ENCODE peak calls at places on chromosome 10, in six cellular contexts. X is H9, E is H1, R is trophoblast cell, Z is mesenchymal stem cell, M is IMR-90. I is an unnamed sample.

GRCh38 chr10:98489561-98490481 is 43.1 kb upstream of the HPS1 start:
- DNase-seq in X (no peak), E (no peak), R (peak), Z (no peak), M (no peak), I (no peak)

GRCh38 chr10:52729259-52730104 is 43.1 kb downstream of the MBL2 start:
- DNase-seq in X (no peak), E (no peak), R (no peak), Z (peak), M (peak), I (no peak)

GRCh38 chr10:34434119-34434594 is 380.9 kb downstream of the PARD3 start:
- DNase-seq in X (no peak), E (no peak), R (no peak), Z (peak), M (peak), I (no peak)

GRCh38 chr10:99534939-99535763 is 2.4 kb downstream of the NKX2-3 start:
- DNase-seq in X (peak), E (peak), R (peak), Z (peak), M (no peak), I (no peak)

GRCh38 chr10:35456784-35457183 is 120.5 kb downstream of the CCNY start:
- DNase-seq in X (no peak), E (no peak), R (no peak), Z (no peak), M (no peak), I (no peak)

GRCh38 chr10:69421611-69422308 is 5.0 kb upstream of the TACR2 start:
- DNase-seq in X (no peak), E (no peak), R (no peak), Z (peak), M (peak), I (no peak)

GRCh38 chr10:132963430-132963960 is 21.1 kb upstream of the CFAP46 start:
- DNase-seq in X (no peak), E (no peak), R (no peak), Z (no peak), M (no peak), I (no peak)

GRCh38 chr10:70909326-70909935 is 21.1 kb upstream of the PCBD1 start:
- DNase-seq in X (no peak), E (no peak), R (no peak), Z (no peak), M (no peak), I (no peak)

GRCh38 chr10:97538839-97539238 is 33.7 kb upstream of the ANKRD2 start:
- DNase-seq in X (no peak), E (no peak), R (no peak), Z (no peak), M (no peak), I (no peak)

GRCh38 chr10:60944159-60944909 is at the start of gene RHOBTB1:
- DNase-seq in X (peak), E (peak), R (peak), Z (peak), M (peak), I (peak)

GRCh38 chr10:83612050-83612449 is 527.3 kb upstream of the GHITM start:
- DNase-seq in X (no peak), E (no peak), R (no peak), Z (peak), M (peak), I (no peak)

GRCh38 chr10:19226025-19226424 is 177.4 kb downstream of the MALRD1 start:
- DNase-seq in X (no peak), E (no peak), R (no peak), Z (no peak), M (no peak), I (no peak)
- H3K14ac ChIP-seq in X (no peak), E (no peak), R (no peak), Z (no peak), M (no peak), I (no peak)

DNA sequence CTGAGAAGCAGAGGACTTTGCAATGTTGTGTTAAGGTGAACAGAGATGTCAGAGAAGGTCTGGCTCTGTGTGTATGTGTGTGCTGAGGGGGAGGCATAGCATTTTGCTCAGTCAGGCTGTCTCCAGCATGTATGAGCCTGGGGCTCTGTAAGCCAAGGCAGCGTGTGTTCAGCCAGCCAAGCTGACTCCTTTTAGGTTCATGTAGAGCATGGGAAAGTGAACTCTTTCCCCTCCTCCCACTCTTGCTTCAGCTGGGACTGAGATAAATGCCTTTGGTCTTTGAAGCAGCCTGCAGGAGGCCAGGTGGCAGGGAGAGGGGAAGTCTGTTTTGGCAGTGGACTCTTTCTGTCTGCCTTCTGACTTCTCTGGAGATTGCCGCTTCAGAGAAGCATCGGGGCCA is 3.8 kb downstream of the SFXN2 start:
- DNase-seq in X (peak), E (no peak), R (no peak), Z (peak), M (peak), I (no peak)
- H3K18ac ChIP-seq in X (no peak), E (peak), R (no peak), Z (peak), M (no peak), I (no peak)

DNA sequence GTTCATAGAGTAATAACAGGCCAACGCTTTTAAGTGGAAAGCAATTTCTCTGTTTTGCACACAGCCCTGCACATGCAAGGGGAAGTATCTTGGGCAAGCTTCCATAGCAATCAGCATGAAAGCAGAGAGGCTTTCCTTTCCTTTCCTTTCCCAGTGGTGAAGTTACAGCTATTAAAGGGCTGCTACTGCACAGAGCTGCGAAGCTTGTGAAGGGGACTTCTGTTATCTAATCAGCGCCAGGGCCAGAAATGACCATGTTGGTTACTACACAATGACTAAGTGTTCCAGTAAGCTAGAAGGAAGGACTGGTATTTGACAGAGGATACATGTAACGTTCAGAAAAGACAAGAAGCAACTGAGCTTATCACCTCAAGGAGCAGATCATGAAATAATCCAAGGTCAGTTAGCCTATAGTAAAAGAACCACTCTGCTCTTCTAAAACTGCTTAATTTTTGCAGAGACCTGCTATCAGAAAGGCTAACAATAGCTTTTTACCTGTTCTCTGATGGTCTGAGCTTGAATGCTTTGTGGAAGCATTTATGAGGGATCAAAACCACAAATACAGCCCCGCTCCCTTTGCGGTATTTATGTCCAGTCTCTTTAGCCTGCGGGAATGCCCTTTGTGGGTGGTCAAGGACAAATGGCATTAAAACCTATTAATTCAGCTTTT is 45.9 kb downstream of the SGMS1 start:
- DNase-seq in X (no peak), E (no peak), R (peak), Z (peak), M (peak), I (no peak)
- H3K14ac ChIP-seq in X (no peak), E (no peak), R (no peak), Z (no peak), M (peak), I (no peak)

GRCh38 chr10:44978570-44979280 is at the start of gene DEPP1:
- DNase-seq in X (peak), E (peak), R (peak), Z (peak), M (peak), I (no peak)
- H3K18ac ChIP-seq in X (peak), E (peak), R (peak), Z (peak), M (peak), I (peak)

DNA sequence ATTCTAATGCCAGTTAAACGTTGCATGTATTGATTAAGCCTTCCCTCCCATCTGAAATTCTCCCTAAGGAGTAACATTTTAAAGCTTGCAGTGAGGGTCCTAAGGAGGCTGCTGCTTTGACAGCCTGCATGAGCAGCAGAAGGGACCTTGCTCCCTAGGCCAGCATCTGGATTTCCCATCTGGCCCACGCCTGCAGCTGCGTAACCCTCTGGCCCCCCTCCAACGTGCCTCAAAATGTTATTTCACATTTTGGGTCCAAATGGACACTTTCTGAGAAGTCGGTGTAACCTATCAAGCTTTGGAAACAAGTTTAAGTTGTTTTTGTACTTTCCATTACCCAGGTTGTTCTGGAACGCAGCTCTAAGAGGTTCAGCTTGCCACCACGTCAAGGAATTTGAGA is 338.4 kb downstream of the KCNMA1 start:
- DNase-seq in X (no peak), E (no peak), R (no peak), Z (no peak), M (no peak), I (no peak)
- H3K14ac ChIP-seq in X (no peak), E (no peak), R (no peak), Z (no peak), M (no peak), I (no peak)

I was measured in neuronal stem cell.